ENCODE peak calls at places on chromosomes 2 and 18, in eight cellular contexts. T is spleen, F is transverse colon, Z is HCT116, Q is GM12891, X is lower leg skin, C is A549, A is sigmoid colon. E is an unnamed sample.

GRCh38 chr2:225865468-225865867 is 466.0 kb downstream of the NYAP2 start:
- DNase-seq in T (no peak), F (no peak), Z (no peak), Q (no peak), X (no peak), C (no peak), A (no peak), E (no peak)

GRCh38 chr2:60411295-60411694 is 142.2 kb downstream of the BCL11A start:
- DNase-seq in T (no peak), F (no peak), Z (no peak), Q (no peak), X (no peak), C (no peak), A (no peak), E (no peak)

GRCh38 chr2:147076634-147077033 is 768.2 kb upstream of the ACVR2A start:
- DNase-seq in T (no peak), F (no peak), Z (no peak), Q (no peak), X (no peak), C (no peak), A (no peak), E (no peak)

GRCh38 chr2:124402274-124402673 is 377.2 kb downstream of the CNTNAP5 start:
- DNase-seq in T (no peak), F (no peak), Z (no peak), Q (no peak), X (no peak), C (no peak), A (no peak), E (no peak)

GRCh38 chr18:49723648-49724180 is 89.6 kb downstream of the ACAA2 start:
- DNase-seq in T (no peak), F (peak; percentile 44), Z (peak; percentile 79), Q (peak; percentile 15), X (no peak), C (peak; percentile 31), A (no peak), E (no peak)

GRCh38 chr2:3198119-3198518 is 179.5 kb downstream of the EIPR1 start:
- DNase-seq in T (no peak), F (no peak), Z (no peak), Q (no peak), X (no peak), C (peak; percentile 58), A (no peak), E (no peak)

GRCh38 chr2:111897924-111898702 is at the start of gene MERTK:
- DNase-seq in T (peak; percentile 93), F (peak; percentile 86), Z (peak; percentile 72), Q (peak; percentile 72), X (peak; percentile 76), C (peak; percentile 87), A (peak; percentile 95), E (peak; percentile 95)

GRCh38 chr18:51196811-51197660 is 445 bp downstream of the MEX3C start:
- DNase-seq in T (peak; percentile 94), F (peak; percentile 64), Z (no peak), Q (peak; percentile 15), X (peak; percentile 48), C (peak; percentile 24), A (peak; percentile 82), E (peak; percentile 65)

GRCh38 chr2:100200985-100201384 is 58.6 kb upstream of the AFF3 start:
- DNase-seq in T (no peak), F (no peak), Z (no peak), Q (no peak), X (no peak), C (no peak), A (no peak), E (no peak)

GRCh38 chr2:85254540-85255261 is 73.1 kb downstream of the TGOLN2 start:
- DNase-seq in T (peak; percentile 28), F (no peak), Z (no peak), Q (no peak), X (no peak), C (no peak), A (no peak), E (no peak)

GRCh38 chr2:240140511-240140910 is at the start of gene OTOS:
- DNase-seq in T (peak; percentile 22), F (no peak), Z (no peak), Q (no peak), X (no peak), C (no peak), A (no peak), E (no peak)

GRCh38 chr2:177265834-177266817 is 1.6 kb upstream of the NFE2L2 start:
- DNase-seq in T (no peak), F (no peak), Z (no peak), Q (no peak), X (no peak), C (peak; percentile 90), A (no peak), E (no peak)

GRCh38 chr2:65576861-65577601 is 144.6 kb upstream of the SPRED2 start:
- DNase-seq in T (no peak), F (no peak), Z (peak; percentile 90), Q (no peak), X (no peak), C (peak; percentile 91), A (no peak), E (no peak)

GRCh38 chr18:26908906-26909305 is 43.4 kb upstream of the AQP4 start:
- DNase-seq in T (no peak), F (no peak), Z (no peak), Q (no peak), X (no peak), C (no peak), A (no peak), E (no peak)

GRCh38 chr2:190408538-190409271 is 550 bp downstream of the MFSD6 start:
- DNase-seq in T (no peak), F (peak; percentile 72), Z (peak; percentile 7), Q (peak; percentile 54), X (peak; percentile 37), C (peak; percentile 53), A (peak; percentile 73), E (peak; percentile 52)
- TF ChIP-seq POLR2A in T (no peak), F (peak; percentile 71), Z (no peak), Q (no peak), X (no peak), C (peak; percentile 9), A (peak; percentile 16), E (peak; percentile 31)

DNA sequence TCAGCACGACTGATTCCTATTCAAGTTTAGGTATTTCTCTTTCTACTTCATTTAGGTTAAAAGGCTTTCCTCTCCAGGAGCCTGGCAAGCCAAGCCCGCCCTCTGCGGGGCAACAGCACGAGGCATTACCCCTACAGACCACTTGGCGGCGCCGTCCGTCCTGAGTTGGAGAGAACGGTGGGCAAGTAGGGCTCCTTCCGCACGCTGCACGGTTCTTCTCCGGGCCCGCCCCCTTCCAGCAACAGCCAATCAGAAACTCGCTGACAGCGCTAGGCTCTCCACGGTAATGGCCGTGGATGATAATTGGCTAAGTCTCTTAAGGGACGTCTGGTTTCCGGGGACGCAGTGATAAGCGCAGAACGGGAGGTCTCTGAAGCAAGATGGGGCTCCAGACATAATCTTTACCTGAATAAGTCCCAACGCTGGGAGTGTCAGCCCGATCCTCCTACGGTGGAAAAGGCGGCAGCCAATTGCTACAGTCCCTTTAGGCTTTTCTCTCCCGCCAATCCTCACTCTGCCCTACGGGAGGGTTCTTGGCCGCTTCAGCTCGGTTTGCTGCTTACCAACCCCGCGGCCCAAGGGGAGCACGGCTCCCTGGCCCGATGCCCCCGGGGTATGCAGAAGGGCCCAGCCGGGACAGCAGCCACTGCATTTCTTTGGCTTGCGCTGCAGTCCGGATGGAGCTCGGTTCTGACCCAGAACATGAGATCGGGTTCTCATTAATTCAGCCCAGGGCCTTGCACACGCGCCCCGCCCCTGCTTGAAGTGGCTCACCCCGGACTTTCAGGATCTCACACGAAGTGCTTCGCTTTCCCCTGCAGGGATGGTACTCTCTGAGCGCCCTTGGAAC is 206.9 kb upstream of the PKDCC start:
- DNase-seq in T (peak; percentile 98), F (peak; percentile 98), Z (peak; percentile 95), Q (peak; percentile 74), X (peak; percentile 96), C (peak; percentile 99), A (peak; percentile 98), E (peak; percentile 98)
- TF ChIP-seq POLR2A in T (no peak), F (peak; percentile 74), Z (peak; percentile 64), Q (peak; percentile 81), X (no peak), C (peak; percentile 77), A (peak; percentile 43), E (peak; percentile 75)

GRCh38 chr18:5180254-5180653 is 16.8 kb downstream of the AKAIN1 start:
- DNase-seq in T (no peak), F (no peak), Z (no peak), Q (no peak), X (no peak), C (no peak), A (no peak), E (no peak)
- TF ChIP-seq POLR2A in T (no peak), F (no peak), Z (no peak), Q (no peak), X (no peak), C (no peak), A (no peak), E (no peak)

GRCh38 chr2:176130153-176130916 is 830 bp downstream of the HOXD8 start:
- DNase-seq in T (peak; percentile 84), F (peak; percentile 56), Z (no peak), Q (no peak), X (no peak), C (peak; percentile 59), A (peak; percentile 86), E (no peak)
- TF ChIP-seq POLR2A in T (no peak), F (peak; percentile 9), Z (no peak), Q (no peak), X (no peak), C (no peak), A (no peak), E (no peak)

GRCh38 chr18:63177822-63178525 is 141.6 kb downstream of the BCL2 start:
- DNase-seq in T (peak; percentile 54), F (peak; percentile 82), Z (no peak), Q (no peak), X (no peak), C (no peak), A (peak; percentile 89), E (no peak)
- TF ChIP-seq POLR2A in T (no peak), F (peak; percentile 14), Z (no peak), Q (no peak), X (no peak), C (no peak), A (no peak), E (no peak)

E was measured in right lobe of liver.